ENCODE peak calls at places on chromosomes 16 and 17, in eight cellular contexts. M is osteocyte; S is stimulated activated CD4-positive, alpha-beta T cell treated with anti-CD3 and anti-CD28 coated beads, Interleukin-15, amount 100 ng/mL, for 48 hours; W is retina; T is EL; Z is posterior cingulate gyrus; P is amygdala; F is nucleus accumbens. X is an unnamed sample.

GRCh38 chr17:81635973-81636504 is 873 bp downstream of the NPLOC4 start:
- DNase-seq in T (no peak), F (no peak), M (no peak), Z (no peak), W (no peak), P (no peak), S (no peak), X (peak)

GRCh38 chr16:85514601-85515318 is 98.4 kb upstream of the GSE1 start:
- DNase-seq in F (peak), W (peak), Z (peak), T (peak), P (peak), M (peak), S (no peak), X (peak)

GRCh38 chr16:12874135-12874534 is 27.3 kb upstream of the SHISA9 start:
- DNase-seq in F (no peak), P (no peak), M (no peak), S (no peak), T (peak), W (no peak), Z (no peak), X (no peak)

GRCh38 chr16:83994087-83994486 is 26.0 kb downstream of the NECAB2 start:
- DNase-seq in F (no peak), M (no peak), W (no peak), T (peak), P (no peak), Z (no peak), S (no peak), X (no peak)

GRCh38 chr17:4393806-4394205 is 27.3 kb upstream of the UBE2G1 start:
- DNase-seq in Z (no peak), W (no peak), P (no peak), M (no peak), F (no peak), S (no peak), T (no peak), X (no peak)

GRCh38 chr17:44206825-44207155 is 7.1 kb upstream of the ATXN7L3 start:
- DNase-seq in S (no peak), Z (no peak), F (no peak), T (no peak), W (no peak), P (no peak), M (no peak), X (no peak)

GRCh38 chr16:84228321-84228838 is 11.4 kb downstream of the KCNG4 start:
- DNase-seq in M (peak), P (no peak), F (peak), T (peak), W (peak), Z (peak), S (no peak), X (peak)

GRCh38 chr17:8556074-8556473 is 74.5 kb downstream of the MYH10 start:
- DNase-seq in P (no peak), W (no peak), S (no peak), Z (no peak), F (no peak), M (no peak), T (peak), X (no peak)

GRCh38 chr17:13485327-13485726 is 116.4 kb downstream of the HS3ST3A1 start:
- DNase-seq in Z (no peak), M (no peak), T (no peak), W (no peak), S (no peak), F (no peak), P (no peak), X (no peak)

GRCh38 chr16:11139624-11140375 is 116.2 kb downstream of the SOCS1 start:
- DNase-seq in T (no peak), M (no peak), F (no peak), W (no peak), S (peak), P (no peak), Z (no peak), X (no peak)

GRCh38 chr16:53048139-53048915 is 4.4 kb downstream of the CHD9NB start:
- DNase-seq in S (no peak), F (no peak), M (no peak), Z (no peak), W (no peak), T (no peak), P (no peak), X (no peak)

GRCh38 chr17:10513284-10514067 is 4.9 kb downstream of the MYH1 start:
- DNase-seq in W (no peak), S (no peak), F (no peak), M (no peak), P (no peak), Z (no peak), T (peak), X (no peak)

GRCh38 chr16:11133344-11133921 is 122.6 kb downstream of the SOCS1 start:
- DNase-seq in S (no peak), M (peak), Z (no peak), F (no peak), T (peak), W (no peak), P (no peak), X (no peak)

GRCh38 chr16:46972429-46972970 is 974 bp downstream of the DNAJA2 start:
- DNase-seq in S (no peak), P (no peak), M (peak), T (peak), Z (no peak), F (no peak), W (no peak), X (no peak)

GRCh38 chr17:43840814-43841213 is 6.2 kb upstream of the CD300LG start:
- DNase-seq in Z (no peak), T (peak), W (no peak), F (no peak), S (no peak), P (no peak), M (no peak), X (no peak)

GRCh38 chr16:2284797-2285576 is 17.1 kb upstream of the RNPS1 start:
- DNase-seq in F (no peak), W (no peak), M (no peak), S (no peak), T (no peak), P (no peak), Z (no peak), X (no peak)

GRCh38 chr17:76961869-76962268 is 93.7 kb downstream of the MGAT5B start:
- DNase-seq in T (no peak), W (no peak), F (no peak), S (no peak), Z (no peak), M (no peak), P (no peak), X (no peak)

GRCh38 chr17:42373896-42374295 is 14.3 kb downstream of the STAT3 start:
- DNase-seq in S (no peak), W (no peak), F (no peak), M (no peak), Z (no peak), P (no peak), T (no peak), X (no peak)

GRCh38 chr16:72241930-72242329 is 70.0 kb upstream of the PMFBP1 start:
- DNase-seq in F (peak), M (no peak), P (no peak), Z (peak), W (peak), S (no peak), T (peak), X (peak)

GRCh38 chr17:47864791-47865216 is 13.8 kb upstream of the SP6 start:
- DNase-seq in T (peak), P (no peak), F (no peak), Z (no peak), W (no peak), M (no peak), S (no peak), X (no peak)

GRCh38 chr17:40596261-40596919 is 31.1 kb upstream of the CCR7 start:
- DNase-seq in M (no peak), P (no peak), W (no peak), F (no peak), S (no peak), T (no peak), Z (no peak), X (no peak)

GRCh38 chr17:47956818-47957590 is 679 bp downstream of the PRR15L start:
- DNase-seq in S (no peak), F (no peak), T (no peak), M (no peak), W (no peak), Z (no peak), P (no peak), X (no peak)